ENCODE peak calls at places on chromosome 9, in seven cellular contexts. M is SK-N-SH; X is pons; Y is cerebellar cortex; J is T1000; O is stimulated activated CD4-positive, alpha-beta T cell treated with anti-CD3 and anti-CD28 coated beads, Interleukin-1b, Interleukin-23, amount 100 ng/mL, for 48 hours; V is body of pancreas. T is an unnamed sample.

GRCh38 chr9:95857896-95858295 is 17.6 kb upstream of the ERCC6L2 start:
- DNase-seq in M (no peak), X (no peak), Y (no peak), J (no peak), O (no peak), V (no peak), T (no peak)

GRCh38 chr9:23557691-23558090 is 268.3 kb downstream of the ELAVL2 start:
- DNase-seq in M (no peak), X (no peak), Y (no peak), J (no peak), O (no peak), V (no peak), T (no peak)

GRCh38 chr9:14978022-14979000 is 68.1 kb upstream of the FREM1 start:
- DNase-seq in M (no peak), X (no peak), Y (no peak), J (no peak), O (no peak), V (no peak), T (no peak)

GRCh38 chr9:129849901-129850300 is 14.6 kb downstream of the USP20 start:
- DNase-seq in M (no peak), X (no peak), Y (no peak), J (no peak), O (no peak), V (no peak), T (no peak)

GRCh38 chr9:116000748-116001329 is 152.8 kb upstream of the PAPPA start:
- DNase-seq in M (peak), X (no peak), Y (peak), J (no peak), O (peak), V (peak), T (no peak)

GRCh38 chr9:77597057-77597456 is 51.1 kb downstream of the GNA14 start:
- DNase-seq in M (no peak), X (no peak), Y (no peak), J (no peak), O (no peak), V (no peak), T (no peak)

GRCh38 chr9:72596451-72597180 is 75.2 kb downstream of the TMC1 start:
- DNase-seq in M (no peak), X (no peak), Y (no peak), J (no peak), O (no peak), V (no peak), T (no peak)

GRCh38 chr9:93577045-93577939 is 908 bp downstream of the PHF2 start:
- DNase-seq in M (peak), X (no peak), Y (peak), J (no peak), O (no peak), V (no peak), T (no peak)

GRCh38 chr9:75471549-75472114 is 383.3 kb downstream of the OSTF1 start:
- DNase-seq in M (no peak), X (no peak), Y (no peak), J (no peak), O (no peak), V (no peak), T (no peak)

GRCh38 chr9:121372563-121373400 is 2.7 kb upstream of the STOM start:
- DNase-seq in M (no peak), X (no peak), Y (no peak), J (no peak), O (no peak), V (peak), T (no peak)

GRCh38 chr9:136808075-136808780 is 480 bp downstream of the RABL6 start:
- DNase-seq in M (peak), X (no peak), Y (no peak), J (no peak), O (no peak), V (peak), T (no peak)

GRCh38 chr9:21171351-21171750 is 4.9 kb upstream of the IFNA21 start:
- DNase-seq in M (no peak), X (no peak), Y (no peak), J (no peak), O (no peak), V (no peak), T (no peak)

GRCh38 chr9:78777747-78778146 is 480.8 kb downstream of the PSAT1 start:
- DNase-seq in M (no peak), X (no peak), Y (peak), J (no peak), O (no peak), V (no peak), T (no peak)

GRCh38 chr9:21883642-21884041 is 81.2 kb downstream of the MTAP start:
- DNase-seq in M (no peak), X (no peak), Y (no peak), J (no peak), O (no peak), V (no peak), T (no peak)

GRCh38 chr9:129868571-129869486 is 33.6 kb downstream of the USP20 start:
- DNase-seq in M (no peak), X (no peak), Y (no peak), J (no peak), O (peak), V (no peak), T (no peak)

GRCh38 chr9:78533500-78533899 is 236.6 kb downstream of the PSAT1 start:
- DNase-seq in M (no peak), X (no peak), Y (no peak), J (no peak), O (no peak), V (no peak), T (no peak)

GRCh38 chr9:13035822-13036221 is 243.7 kb downstream of the MPDZ start:
- DNase-seq in M (no peak), X (no peak), Y (no peak), J (no peak), O (no peak), V (no peak), T (no peak)

GRCh38 chr9:100087218-100087617 is 11.6 kb downstream of the ERP44 start:
- DNase-seq in M (no peak), X (no peak), Y (no peak), J (no peak), O (no peak), V (no peak), T (no peak)

GRCh38 chr9:133954862-133955529 is 37.1 kb downstream of the VAV2 start:
- DNase-seq in M (no peak), X (no peak), Y (no peak), J (no peak), O (peak), V (no peak), T (no peak)

T was measured in Ammon's horn.